ENCODE peak calls at places on chromosome 9, in five cellular contexts. Q is AG09319; S is activated CD4-positive, CD25-positive, alpha-beta regulatory T cell treated with anti-CD3 and anti-CD28 coated beads, Interleukin-2, amount 50 U/mL, for 72 hours; B is bronchial epithelial cell; W is H1. K is an unnamed sample.

GRCh38 chr9:124724415-124725067 is 46.6 kb downstream of the NR6A1 start:
- DNase-seq in B (no peak), Q (no peak), S (no peak), W (no peak), K (no peak)

GRCh38 chr9:106862115-106862945 is 636 bp upstream of the ZNF462 start:
- DNase-seq in S (no peak), B (peak), Q (no peak), W (peak), K (peak)

GRCh38 chr9:133144142-133144886 is 19.4 kb downstream of the GBGT1 start:
- DNase-seq in B (no peak), W (peak), Q (no peak), S (peak), K (peak)

GRCh38 chr9:137045294-137046093 is 483 bp downstream of the NPDC1 start:
- DNase-seq in Q (no peak), S (no peak), B (no peak), W (peak), K (peak)

GRCh38 chr9:137167113-137167751 is 2.6 kb downstream of the LRRC26 start:
- DNase-seq in W (no peak), S (no peak), Q (no peak), B (no peak), K (no peak)

GRCh38 chr9:134734270-134734669 is 92.7 kb downstream of the COL5A1 start:
- DNase-seq in W (no peak), S (no peak), Q (peak), B (no peak), K (no peak)

GRCh38 chr9:33797837-33798236 is 2.5 kb downstream of the PRSS3 start:
- DNase-seq in W (no peak), S (no peak), Q (no peak), B (no peak), K (no peak)

GRCh38 chr9:133458643-133459312 is 1.0 kb upstream of the CACFD1 start:
- DNase-seq in Q (no peak), W (no peak), S (no peak), B (no peak), K (no peak)

GRCh38 chr9:116336133-116336862 is 182.7 kb downstream of the PAPPA start:
- DNase-seq in B (no peak), W (no peak), Q (no peak), S (no peak), K (no peak)

GRCh38 chr9:135562235-135562745 is 734 bp downstream of the PAEP start:
- DNase-seq in B (no peak), S (no peak), W (no peak), Q (no peak), K (no peak)

GRCh38 chr9:109013678-109014145 is 413 bp upstream of the CTNNAL1 start:
- DNase-seq in W (no peak), S (no peak), Q (no peak), B (peak), K (peak)

GRCh38 chr9:132609829-132610228 is 27.4 kb downstream of the BARHL1 start:
- DNase-seq in S (no peak), Q (peak), B (peak), W (no peak), K (peak)

GRCh38 chr9:103802068-103802467 is 292.0 kb upstream of the SMC2 start:
- DNase-seq in Q (no peak), W (no peak), B (no peak), S (no peak), K (no peak)